ENCODE peak calls at places on chromosomes 3 and 15, in nine cellular contexts. J is nephron progenitor cell; G is NCI-H345; U is stimulated activated CD8-positive, alpha-beta memory T cell treated with anti-CD3 and anti-CD28 coated beads, Interleukin-15, amount 100 ng/mL, for 24 hours; F is stimulated activated CD4-positive, alpha-beta T cell treated with anti-CD3 and anti-CD28 coated beads, Interleukin-4, amount 100 ng/mL, for 1 hour; H is HT-29; R is T-helper 1 cell; N is non-pigmented ciliary epithelial cell; K is body of pancreas. O is an unnamed sample.

GRCh38 chr15:38260077-38260476 is 7.4 kb downstream of the SPRED1 start:
- DNase-seq in J (no peak), G (no peak), U (no peak), F (no peak), H (no peak), R (no peak), N (no peak), K (no peak), O (no peak)

GRCh38 chr3:43766672-43767465 is 76.1 kb downstream of the ABHD5 start:
- DNase-seq in J (no peak), G (no peak), U (no peak), F (no peak), H (no peak), R (no peak), N (no peak), K (no peak), O (no peak)

GRCh38 chr3:158911586-158911985 is 109.7 kb downstream of the MFSD1 start:
- DNase-seq in J (no peak), G (peak), U (no peak), F (no peak), H (no peak), R (no peak), N (no peak), K (no peak), O (no peak)

GRCh38 chr3:194205675-194206133 is 69.8 kb downstream of the HES1 start:
- DNase-seq in J (no peak), G (peak), U (no peak), F (peak), H (peak), R (no peak), N (no peak), K (peak), O (no peak)

GRCh38 chr15:56815247-56815646 is 81.9 kb upstream of the ZNF280D start:
- DNase-seq in J (no peak), G (no peak), U (no peak), F (no peak), H (peak), R (no peak), N (no peak), K (no peak), O (no peak)

GRCh38 chr3:32076566-32076965 is 29.9 kb upstream of the GPD1L start:
- DNase-seq in J (no peak), G (no peak), U (no peak), F (no peak), H (no peak), R (no peak), N (no peak), K (no peak), O (no peak)

GRCh38 chr3:160003520-160004128 is 15.0 kb downstream of the IL12A start:
- DNase-seq in J (peak), G (peak), U (no peak), F (peak), H (peak), R (no peak), N (no peak), K (peak), O (peak)

GRCh38 chr3:35635407-35635806 is 3.9 kb upstream of the ARPP21 start:
- DNase-seq in J (no peak), G (no peak), U (no peak), F (no peak), H (no peak), R (no peak), N (no peak), K (no peak), O (no peak)

GRCh38 chr15:79475312-79475711 is 43.2 kb downstream of the MINAR1 start:
- DNase-seq in J (no peak), G (no peak), U (no peak), F (no peak), H (no peak), R (no peak), N (no peak), K (no peak), O (no peak)

GRCh38 chr15:57297163-57297593 is 79.1 kb upstream of the CGNL1 start:
- DNase-seq in J (no peak), G (peak), U (no peak), F (no peak), H (no peak), R (no peak), N (no peak), K (no peak), O (no peak)

GRCh38 chr3:47836986-47837385 is 34.0 kb downstream of the DHX30 start:
- DNase-seq in J (no peak), G (no peak), U (no peak), F (no peak), H (no peak), R (no peak), N (no peak), K (no peak), O (no peak)

GRCh38 chr3:76842232-76842631 is 197.7 kb upstream of the ROBO2 start:
- DNase-seq in J (no peak), G (no peak), U (no peak), F (no peak), H (no peak), R (no peak), N (no peak), K (no peak), O (no peak)

GRCh38 chr3:56351496-56351895 is 116.8 kb downstream of the ERC2 start:
- DNase-seq in J (no peak), G (no peak), U (no peak), F (no peak), H (no peak), R (no peak), N (no peak), K (no peak), O (no peak)

GRCh38 chr3:159634414-159634813 is 354.2 kb upstream of the IL12A start:
- DNase-seq in J (no peak), G (peak), U (no peak), F (no peak), H (no peak), R (no peak), N (no peak), K (no peak), O (no peak)

GRCh38 chr3:53956591-53956990 is 64.9 kb upstream of the SELENOK start:
- DNase-seq in J (no peak), G (no peak), U (no peak), F (no peak), H (no peak), R (no peak), N (no peak), K (no peak), O (no peak)

GRCh38 chr15:42707068-42707467 is 29.9 kb downstream of the CDAN1 start:
- DNase-seq in J (no peak), G (no peak), U (no peak), F (no peak), H (peak), R (no peak), N (no peak), K (no peak), O (no peak)

GRCh38 chr3:191432162-191432561 is 28.8 kb upstream of the PYDC2 start:
- DNase-seq in J (no peak), G (no peak), U (no peak), F (no peak), H (no peak), R (no peak), N (no peak), K (no peak), O (no peak)

GRCh38 chr3:75983609-75984290 is 198.4 kb upstream of the ZNF717 start:
- DNase-seq in J (no peak), G (no peak), U (no peak), F (no peak), H (no peak), R (no peak), N (no peak), K (no peak), O (no peak)

GRCh38 chr3:77038928-77039605 is 832 bp upstream of the ROBO2 start:
- DNase-seq in J (peak), G (peak), U (no peak), F (no peak), H (no peak), R (no peak), N (no peak), K (peak), O (no peak)

GRCh38 chr15:60936186-60936585 is 292.9 kb downstream of the RORA start:
- DNase-seq in J (no peak), G (no peak), U (no peak), F (no peak), H (no peak), R (no peak), N (no peak), K (peak), O (no peak)

GRCh38 chr3:4045756-4046155 is 246.5 kb downstream of the LRRN1 start:
- DNase-seq in J (no peak), G (no peak), U (no peak), F (no peak), H (no peak), R (no peak), N (no peak), K (no peak), O (no peak)

GRCh38 chr15:100383302-100384107 is 41.7 kb upstream of the ADAMTS17 start:
- DNase-seq in J (no peak), G (peak), U (no peak), F (no peak), H (peak), R (no peak), N (no peak), K (peak), O (peak)

GRCh38 chr15:47541587-47541986 is 175.7 kb upstream of the SEMA6D start:
- DNase-seq in J (no peak), G (no peak), U (no peak), F (no peak), H (no peak), R (no peak), N (no peak), K (no peak), O (no peak)

GRCh38 chr15:25512957-25513356 is 74.1 kb upstream of the UBE3A start:
- DNase-seq in J (no peak), G (no peak), U (no peak), F (no peak), H (no peak), R (no peak), N (no peak), K (no peak), O (no peak)